ENCODE peak calls at places on chromosomes 12 and 14, in four cellular contexts. M, G, D and X are unnamed samples.
A peak's percentile ranks its signal among the peaks of the same experiment; 100 is the strongest.

GRCh38 chr14:85675957-85676356 is 146.0 kb downstream of the FLRT2 start:
- DNase-seq in M (no peak), G (no peak), D (no peak), X (no peak)

GRCh38 chr14:104438166-104438887 is 141.2 kb upstream of the C14orf180 start:
- DNase-seq in M (no peak), G (no peak), D (no peak), X (no peak)

GRCh38 chr14:79090781-79091180 is 920.6 kb downstream of the NRXN3 start:
- DNase-seq in M (no peak), G (no peak), D (no peak), X (peak; percentile 6)

GRCh38 chr12:115135800-115136211 is 451.8 kb upstream of the TBX3 start:
- DNase-seq in M (no peak), G (no peak), D (no peak), X (peak; percentile 67)

GRCh38 chr12:81284137-81284536 is 206.3 kb downstream of the ACSS3 start:
- DNase-seq in M (no peak), G (no peak), D (no peak), X (peak; percentile 14)

GRCh38 chr12:26346748-26347147 is 151.4 kb downstream of the SSPN start:
- DNase-seq in M (no peak), G (no peak), D (no peak), X (no peak)

GRCh38 chr12:116731801-116732200 is 6.1 kb downstream of the SPRING1 start:
- DNase-seq in M (no peak), G (no peak), D (no peak), X (no peak)

GRCh38 chr12:93621986-93622385 is 49.5 kb downstream of the SOCS2 start:
- DNase-seq in M (no peak), G (no peak), D (no peak), X (no peak)

GRCh38 chr12:11927311-11927935 is 143.3 kb upstream of the BCL2L14 start:
- DNase-seq in M (no peak), G (no peak), D (no peak), X (no peak)

GRCh38 chr12:67910360-67911292 is 78.6 kb upstream of the IFNG-AS1 start:
- DNase-seq in M (no peak), G (peak; percentile 14), D (no peak), X (peak; percentile 73)